ENCODE peak calls at places on chromosomes 1 and 21, in ten cellular contexts. K is K562, G is suprapubic skin, P is tibial nerve, S is upper lobe of left lung, X is ovary, M is GM12878, C is HepG2, Z is SK-N-SH, Y is stomach. T is an unnamed sample.
A peak's percentile ranks its signal among the peaks of the same experiment; 100 is the strongest.

GRCh38 chr21:26070121-26070520 is 100.4 kb downstream of the APP start:
- DNase-seq in P (no peak), C (no peak), M (no peak), Y (no peak), S (no peak), K (no peak), G (no peak), Z (no peak), X (no peak), T (no peak)

GRCh38 chr1:54800041-54800898 is 853 bp downstream of the TTC22 start:
- DNase-seq in P (no peak), Z (no peak), S (no peak), Y (no peak), C (no peak), G (no peak), X (no peak), K (no peak), M (no peak), T (peak; percentile 61)

GRCh38 chr1:117096871-117097842 is 24.4 kb downstream of the TRIM45 start:
- DNase-seq in P (no peak), Z (no peak), M (no peak), X (no peak), Y (no peak), C (no peak), S (no peak), K (no peak), G (no peak), T (no peak)

GRCh38 chr1:180646093-180646492 is 14.3 kb downstream of the XPR1 start:
- DNase-seq in Z (no peak), G (no peak), X (no peak), C (no peak), P (no peak), M (no peak), Y (no peak), S (no peak), K (no peak), T (no peak)

GRCh38 chr1:20138961-20139550 is at the start of gene PLA2G2F:
- DNase-seq in G (peak; percentile 31), P (no peak), S (no peak), X (no peak), C (no peak), Z (no peak), M (no peak), Y (no peak), K (no peak), T (peak; percentile 39)

GRCh38 chr1:17118268-17118667 is 983 bp downstream of the PADI2 start:
- DNase-seq in P (no peak), Y (no peak), Z (no peak), S (no peak), M (no peak), K (no peak), X (no peak), G (no peak), C (no peak), T (no peak)

GRCh38 chr1:156461781-156462647 is 38.6 kb downstream of the MEF2D start:
- DNase-seq in P (no peak), S (no peak), M (no peak), X (no peak), K (no peak), G (no peak), Z (no peak), C (no peak), Y (peak; percentile 66), T (no peak)

GRCh38 chr1:117092594-117092993 is 29.0 kb downstream of the TRIM45 start:
- DNase-seq in M (no peak), K (no peak), X (no peak), P (no peak), G (no peak), S (no peak), Z (no peak), Y (no peak), C (no peak), T (no peak)

GRCh38 chr1:51421961-51422360 is 91.6 kb upstream of the TTC39A start:
- DNase-seq in K (peak; percentile 53), X (no peak), G (no peak), Y (no peak), M (no peak), S (no peak), Z (peak; percentile 65), P (no peak), C (peak; percentile 33), T (no peak)

GRCh38 chr21:14215971-14216621 is at the start of gene RBM11:
- DNase-seq in K (peak; percentile 89), S (peak; percentile 87), X (peak; percentile 78), Y (peak; percentile 81), P (peak; percentile 45), C (peak; percentile 5), M (no peak), Z (peak; percentile 84), G (peak; percentile 80), T (peak; percentile 79)

GRCh38 chr1:111649648-111650047 is 30.1 kb downstream of the RAP1A start:
- DNase-seq in M (no peak), P (no peak), G (no peak), Z (no peak), K (no peak), X (no peak), C (no peak), S (no peak), Y (no peak), T (no peak)

GRCh38 chr1:157499516-157499915 is 52.8 kb downstream of the FCRL5 start:
- DNase-seq in M (no peak), P (no peak), Z (no peak), K (no peak), X (no peak), S (no peak), G (no peak), Y (no peak), C (no peak), T (no peak)

GRCh38 chr21:43331962-43332458 is 94.9 kb downstream of the SIK1 start:
- DNase-seq in C (no peak), Z (no peak), Y (no peak), P (peak; percentile 58), M (no peak), K (no peak), G (no peak), S (peak; percentile 37), X (peak; percentile 78), T (no peak)

GRCh38 chr1:160800142-160800541 is 4.2 kb downstream of the LY9 start:
- DNase-seq in G (no peak), Y (no peak), M (no peak), X (no peak), K (no peak), C (no peak), Z (no peak), P (no peak), S (no peak), T (no peak)
- TF ChIP-seq EP300 in G (no peak), Y (no peak), M (no peak), X (no peak), K (no peak), C (no peak), Z (no peak), P (no peak), S (no peak), T (no peak)

DNA sequence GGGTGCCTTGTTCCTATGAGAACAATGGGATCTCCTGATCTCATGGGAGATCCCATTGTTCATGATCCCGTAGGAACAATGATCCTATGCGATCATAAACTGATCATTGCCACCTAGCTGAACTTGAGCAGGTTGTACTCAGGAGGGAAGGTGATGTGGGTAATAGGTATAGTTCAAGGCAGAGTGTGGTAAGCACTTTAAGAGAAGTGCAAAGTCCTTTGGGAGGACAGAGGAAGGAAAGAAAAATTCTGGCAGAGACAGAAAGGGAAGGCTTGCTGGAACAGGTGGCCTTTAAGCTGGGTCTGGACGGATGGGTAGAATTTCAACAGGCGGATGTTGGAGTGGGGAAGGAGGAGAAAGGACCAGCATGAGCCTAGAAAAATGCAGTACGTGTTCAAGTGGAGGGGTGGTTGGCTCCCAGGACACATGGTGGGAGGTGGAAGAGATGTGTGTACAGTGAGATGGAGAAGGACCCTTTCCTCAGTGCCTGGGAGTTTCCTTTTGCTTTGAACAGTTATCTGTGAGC is 22.3 kb downstream of the GREM2 start:
- DNase-seq in Y (no peak), G (no peak), P (no peak), C (no peak), Z (no peak), K (no peak), M (no peak), X (no peak), S (no peak), T (no peak)
- H3K4me3 ChIP-seq in Y (no peak overlapping the region), G (no peak overlapping the region), P (no peak overlapping the region), C (no peak overlapping the region), Z (no peak overlapping the region), K (no peak overlapping the region), M (no peak overlapping the region), X (no peak overlapping the region), S (no peak overlapping the region), T (no peak overlapping the region)

GRCh38 chr1:199688774-199689173 is 338.7 kb upstream of the NR5A2 start:
- DNase-seq in C (no peak), S (no peak), P (no peak), Y (no peak), X (no peak), Z (no peak), G (no peak), M (no peak), K (no peak), T (no peak)
- H3K27me3 ChIP-seq in C (no peaks in the 10 kb centered on the region), S (no peaks in the 10 kb centered on the region), P (no peaks in the 10 kb centered on the region), Y (no peaks in the 10 kb centered on the region), X (no peaks in the 10 kb centered on the region), Z (no peaks in the 10 kb centered on the region), G (peaks cover 2% of the 10 kb centered on the region), M (no peaks in the 10 kb centered on the region), K (no peaks in the 10 kb centered on the region), T (no peaks in the 10 kb centered on the region)

GRCh38 chr1:169078163-169078883 is 28.2 kb upstream of the ATP1B1 start:
- DNase-seq in M (no peak), S (no peak), X (no peak), P (no peak), C (no peak), G (no peak), Y (no peak), Z (no peak), K (no peak), T (no peak)

GRCh38 chr1:169070958-169071357 is 35.5 kb upstream of the ATP1B1 start:
- DNase-seq in X (no peak), M (no peak), K (no peak), C (no peak), G (no peak), Y (no peak), Z (no peak), P (no peak), S (no peak), T (no peak)

GRCh38 chr1:169070547-169070946 is 35.9 kb upstream of the ATP1B1 start:
- DNase-seq in Z (no peak), Y (no peak), P (no peak), C (no peak), X (no peak), S (no peak), M (no peak), K (no peak), G (no peak), T (no peak)

DNA sequence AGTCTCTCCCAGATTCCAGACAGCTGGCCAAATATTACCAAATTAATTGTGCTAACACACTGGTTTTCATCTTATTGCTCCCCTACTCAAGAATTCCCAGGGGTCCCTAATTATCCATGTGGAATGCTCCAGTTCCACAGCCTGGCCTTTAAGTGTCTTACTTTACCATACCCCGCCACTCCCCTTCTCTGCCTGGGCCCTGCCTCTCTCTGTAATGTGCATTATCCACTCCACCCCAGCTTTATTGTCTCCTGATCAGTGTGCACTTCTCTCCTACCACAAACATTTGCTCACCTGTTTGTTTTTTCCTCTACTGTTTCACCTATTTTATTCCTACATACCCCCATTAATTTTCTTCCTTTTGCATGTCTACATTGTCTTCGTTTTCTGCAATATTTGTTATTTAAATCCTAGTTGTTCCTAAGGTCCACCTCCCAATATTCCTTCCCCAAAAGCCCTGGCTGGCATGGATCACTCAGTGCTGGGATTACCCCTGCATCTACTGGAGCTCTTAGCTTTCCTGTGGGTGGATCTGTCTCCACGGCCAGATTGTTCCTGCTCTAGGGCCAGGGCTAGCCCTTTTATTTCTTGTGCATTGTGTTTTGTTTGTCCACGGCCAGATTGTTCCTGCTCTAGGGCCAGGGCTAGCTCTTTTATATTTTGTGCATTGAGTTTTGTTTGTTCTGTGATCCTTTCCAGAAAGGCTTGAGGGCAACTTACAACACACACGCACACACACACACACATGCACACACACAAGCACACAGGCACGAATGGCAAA is 33.4 kb upstream of the ATP1B1 start:
- DNase-seq in Y (no peak), S (no peak), C (no peak), M (no peak), Z (no peak), X (no peak), K (no peak), G (no peak), P (no peak), T (no peak)
- TF ChIP-seq EP300 in Y (no peak), S (no peak), C (no peak), M (no peak), Z (no peak), X (no peak), K (no peak), G (no peak), P (no peak), T (no peak)